ENCODE peak calls at places on chromosomes 16 and 17, in four cellular contexts. R is IMR-90, B is mesenchymal stem cell, L is H9. F is an unnamed sample.

GRCh38 chr16:56985288-56985961 is 3.9 kb upstream of the NLRC5 start:
- DNase-seq in R (peak), B (peak), L (no peak), F (peak)

GRCh38 chr16:69428652-69429051 is 4.2 kb downstream of the CYB5B start:
- DNase-seq in R (no peak), B (no peak), L (no peak), F (no peak)

GRCh38 chr16:12651765-12652531 is 151.7 kb downstream of the CPPED1 start:
- DNase-seq in R (no peak), B (no peak), L (no peak), F (no peak)

GRCh38 chr17:75689441-75689873 is 22.3 kb downstream of the SAP30BP start:
- DNase-seq in R (no peak), B (no peak), L (no peak), F (peak)

GRCh38 chr16:1333149-1333812 is at the start of gene BAIAP3:
- DNase-seq in R (no peak), B (peak), L (peak), F (peak)

GRCh38 chr17:77189148-77189547 is 48.4 kb downstream of the SEC14L1 start:
- DNase-seq in R (no peak), B (no peak), L (no peak), F (no peak)

GRCh38 chr16:66874079-66874775 is 6.1 kb upstream of the PDP2 start:
- DNase-seq in R (peak), B (peak), L (no peak), F (peak)

GRCh38 chr16:68427649-68428303 is 20.5 kb downstream of the SMPD3 start:
- DNase-seq in R (no peak), B (no peak), L (no peak), F (no peak)

GRCh38 chr16:49842972-49843371 is 12.9 kb downstream of the ZNF423 start:
- DNase-seq in R (no peak), B (no peak), L (no peak), F (no peak)

GRCh38 chr17:44361292-44362055 is 2.2 kb downstream of the FAM171A2 start:
- DNase-seq in R (no peak), B (no peak), L (no peak), F (no peak)

GRCh38 chr17:2195729-2196128 is 107.9 kb downstream of the SMG6 start:
- DNase-seq in R (no peak), B (no peak), L (no peak), F (no peak)

GRCh38 chr16:66150691-66151090 is 215.8 kb upstream of the CDH5 start:
- DNase-seq in R (peak), B (peak), L (no peak), F (no peak)

GRCh38 chr17:9668532-9668931 is 23.2 kb downstream of the USP43 start:
- DNase-seq in R (no peak), B (peak), L (no peak), F (peak)

GRCh38 chr17:12193336-12193735 is 172.7 kb downstream of the MAP2K4 start:
- DNase-seq in R (no peak), B (no peak), L (no peak), F (no peak)

GRCh38 chr17:2083613-2084128 is 28.8 kb downstream of the HIC1 start:
- DNase-seq in R (no peak), B (peak), L (no peak), F (no peak)

GRCh38 chr16:1580956-1581355 is 30.9 kb downstream of the IFT140 start:
- DNase-seq in R (no peak), B (no peak), L (no peak), F (no peak)

GRCh38 chr16:51821527-51821926 is 670.5 kb upstream of the SALL1 start:
- DNase-seq in R (no peak), B (no peak), L (no peak), F (no peak)

DNA sequence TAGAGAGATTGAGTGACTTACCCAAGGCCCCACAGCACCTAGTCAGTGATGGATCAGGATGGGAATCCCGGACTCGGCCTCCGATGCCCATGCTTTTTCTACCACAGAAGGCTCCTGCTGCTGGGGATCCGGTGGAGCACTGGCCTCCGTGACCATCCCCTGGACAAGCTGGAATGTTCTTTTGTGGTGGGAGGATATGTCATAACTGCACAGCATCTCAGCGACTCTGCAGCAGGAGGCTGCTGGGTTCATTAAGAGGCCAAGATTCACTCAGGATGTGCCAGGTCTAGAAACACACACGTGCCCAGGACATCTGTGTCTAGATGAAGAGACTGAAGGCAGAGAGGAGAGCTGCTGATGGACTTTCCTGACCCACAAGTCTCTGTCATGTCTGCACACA is 34.7 kb upstream of the NGFR start:
- DNase-seq in R (no peak), B (no peak), L (no peak), F (no peak)
- H2BK5ac ChIP-seq in R (no peak), B (no peak), L (no peak), F (no peak)

GRCh38 chr16:75555213-75555706 is 792 bp downstream of the TMEM231 start:
- DNase-seq in R (peak), B (peak), L (peak), F (peak)
- H2BK5ac ChIP-seq in R (no peak), B (no peak), L (no peak), F (no peak)

GRCh38 chr17:29591737-29592624 is 951 bp upstream of the ANKRD13B start:
- DNase-seq in R (peak), B (peak), L (peak), F (peak)
- H2BK5ac ChIP-seq in R (no peak), B (no peak), L (no peak), F (no peak)

GRCh38 chr17:82412535-82413520 is 5.3 kb upstream of the HEXD start:
- DNase-seq in R (no peak), B (no peak), L (no peak), F (no peak)
- H2BK5ac ChIP-seq in R (no peak), B (no peak), L (no peak), F (no peak)

DNA sequence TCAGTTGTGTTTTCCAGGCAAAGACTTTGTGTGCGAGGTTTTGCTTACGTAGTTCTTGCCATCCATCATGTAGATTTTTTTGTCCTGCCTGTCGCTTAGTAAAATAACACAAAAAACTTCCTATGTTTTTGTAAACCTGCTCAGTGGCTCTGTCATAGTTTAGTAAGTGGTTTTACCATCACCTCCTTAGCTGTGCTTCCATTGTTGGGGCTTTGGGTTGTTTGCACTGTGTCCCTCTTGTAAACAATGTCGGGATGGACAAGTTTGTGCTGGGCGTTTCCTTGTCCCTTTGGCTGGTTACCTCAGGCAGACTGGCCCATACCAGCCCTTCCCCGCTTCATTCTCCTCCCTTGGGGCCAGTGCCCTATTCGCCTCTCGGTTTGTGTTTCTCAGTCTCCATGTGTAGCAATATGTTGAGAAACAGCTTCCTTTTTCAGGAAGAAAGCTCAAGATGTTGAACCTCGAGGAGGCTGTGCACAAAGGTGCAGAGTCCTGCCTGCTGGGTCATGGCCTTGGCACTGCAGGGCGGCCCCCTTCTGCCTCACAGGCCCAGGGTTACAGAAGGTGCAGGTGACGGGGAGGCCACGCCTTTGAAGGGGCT is 74.6 kb downstream of the KSR1 start:
- DNase-seq in R (peak), B (peak), L (no peak), F (no peak)
- H2BK5ac ChIP-seq in R (peak), B (no peak), L (no peak), F (no peak)

GRCh38 chr16:10980811-10981210 is 36.4 kb downstream of the CLEC16A start:
- DNase-seq in R (no peak), B (no peak), L (no peak), F (no peak)
- H2BK5ac ChIP-seq in R (no peak), B (no peak), L (no peak), F (no peak)

GRCh38 chr16:4692460-4693295 is 684 bp upstream of the NUDT16L1 start:
- DNase-seq in R (no peak), B (peak), L (no peak), F (no peak)

GRCh38 chr16:4694664-4695451 is 1.5 kb downstream of the NUDT16L1 start:
- DNase-seq in R (no peak), B (no peak), L (no peak), F (peak)

GRCh38 chr16:4693956-4694663 is 748 bp downstream of the NUDT16L1 start:
- DNase-seq in R (peak), B (peak), L (peak), F (peak)

GRCh38 chr16:4691666-4692412 is 1.5 kb upstream of the NUDT16L1 start:
- DNase-seq in R (no peak), B (no peak), L (no peak), F (no peak)

DNA sequence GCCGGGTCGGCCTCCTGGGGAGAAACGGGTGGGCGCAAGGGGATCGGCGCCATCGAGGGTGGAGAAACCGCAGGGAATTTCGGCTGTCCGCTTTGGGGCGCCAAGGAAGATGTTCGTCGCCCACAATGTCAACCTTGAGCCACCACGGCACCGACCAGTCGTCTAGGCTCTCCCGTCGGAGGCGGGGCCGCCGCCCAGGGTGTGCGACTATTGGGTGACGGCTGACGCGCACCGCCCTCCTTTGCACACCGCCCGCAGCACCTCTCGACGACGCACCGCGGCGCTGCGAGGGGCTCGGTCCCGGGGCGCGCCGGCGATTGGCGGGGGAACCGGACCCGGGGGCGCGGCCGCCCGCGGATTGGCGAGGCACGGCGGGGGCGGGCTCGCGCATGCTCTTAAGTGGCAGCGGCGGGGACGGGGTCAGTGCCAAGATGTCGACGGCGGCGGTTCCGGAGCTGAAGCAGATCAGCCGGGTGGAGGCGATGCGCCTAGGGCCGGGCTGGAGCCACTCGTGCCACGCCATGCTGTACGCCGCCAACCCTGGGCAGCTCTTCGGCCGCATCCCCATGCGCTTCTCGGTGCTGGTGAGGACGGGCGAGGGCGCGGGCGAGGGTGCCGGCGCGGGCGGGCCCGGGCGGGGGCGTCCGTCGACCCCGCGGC is at the start of gene NUDT16L1:
- DNase-seq in R (peak), B (peak), L (peak), F (peak)
- H2BK5ac ChIP-seq in R (peak), B (peak), L (no peak), F (no peak)

GRCh38 chr17:80786470-80786869 is 205.2 kb upstream of the CHMP6 start:
- DNase-seq in R (no peak), B (no peak), L (peak), F (no peak)
- H2BK5ac ChIP-seq in R (peak), B (no peak), L (no peak), F (no peak)

F was measured in mesendoderm.